ENCODE peak calls at places on chromosomes 11 and 22, in six cellular contexts. One of them, this sample, is unnamed.

GRCh38 chr11:133726576-133726975 is 118.7 kb downstream of the SPATA19 start:
- DNase-seq in GM12878: no peak
- DNase-seq in K562: no peak
- DNase-seq in HepG2: no peak
- DNase-seq in Panc1: no peak
- DNase-seq in HCT116: no peak
- DNase-seq in this sample: no peak

GRCh38 chr11:65611028-65611757 is 2.8 kb downstream of the MAP3K11 start:
- DNase-seq in HepG2: no peak
- DNase-seq in GM12878: no peak
- DNase-seq in HCT116: no peak
- DNase-seq in Panc1: no peak
- DNase-seq in K562: no peak
- DNase-seq in this sample: no peak

GRCh38 chr11:45886816-45887520 is 1.5 kb downstream of the MAPK8IP1 start:
- DNase-seq in HCT116: no peak
- DNase-seq in K562: no peak
- DNase-seq in Panc1: no peak
- DNase-seq in HepG2: no peak
- DNase-seq in GM12878: no peak
- DNase-seq in this sample: no peak

GRCh38 chr11:125451400-125452124 is 44.5 kb downstream of the FEZ1 start:
- DNase-seq in GM12878: no peak
- DNase-seq in HepG2: no peak
- DNase-seq in HCT116: no peak
- DNase-seq in K562: peak
- DNase-seq in Panc1: no peak
- DNase-seq in this sample: peak

GRCh38 chr22:22248878-22249277 is 4.3 kb downstream of the VPREB1 start:
- DNase-seq in GM12878: no peak
- DNase-seq in K562: peak
- DNase-seq in Panc1: no peak
- DNase-seq in HepG2: no peak
- DNase-seq in HCT116: no peak
- DNase-seq in this sample: no peak

GRCh38 chr22:17842386-17842785 is 68.1 kb upstream of the BID start:
- DNase-seq in GM12878: no peak
- DNase-seq in Panc1: no peak
- DNase-seq in K562: no peak
- DNase-seq in HepG2: no peak
- DNase-seq in HCT116: no peak
- DNase-seq in this sample: no peak

GRCh38 chr11:57359896-57360690 is 20.9 kb downstream of the PRG3 start:
- DNase-seq in GM12878: no peak
- DNase-seq in K562: no peak
- DNase-seq in HCT116: no peak
- DNase-seq in Panc1: no peak
- DNase-seq in HepG2: no peak
- DNase-seq in this sample: no peak

GRCh38 chr11:47620836-47621378 is 21.5 kb downstream of the MTCH2 start:
- DNase-seq in K562: no peak
- DNase-seq in HepG2: no peak
- DNase-seq in Panc1: no peak
- DNase-seq in GM12878: no peak
- DNase-seq in HCT116: no peak
- DNase-seq in this sample: no peak

GRCh38 chr22:40401532-40401931 is 31.1 kb downstream of the SGSM3 start:
- DNase-seq in HCT116: no peak
- DNase-seq in GM12878: no peak
- DNase-seq in HepG2: no peak
- DNase-seq in Panc1: no peak
- DNase-seq in K562: no peak
- DNase-seq in this sample: no peak

GRCh38 chr22:20873215-20873614 is 14.4 kb downstream of the SNAP29 start:
- DNase-seq in HCT116: no peak
- DNase-seq in K562: peak
- DNase-seq in Panc1: no peak
- DNase-seq in HepG2: no peak
- DNase-seq in GM12878: no peak
- DNase-seq in this sample: no peak

GRCh38 chr11:12914401-12914912 is 94.7 kb upstream of the RASSF10 start:
- DNase-seq in Panc1: no peak
- DNase-seq in GM12878: no peak
- DNase-seq in K562: peak
- DNase-seq in HepG2: no peak
- DNase-seq in HCT116: no peak
- DNase-seq in this sample: peak

GRCh38 chr11:6116638-6117037 is 9.2 kb downstream of the OR56B4 start:
- DNase-seq in Panc1: no peak
- DNase-seq in K562: no peak
- DNase-seq in HepG2: no peak
- DNase-seq in HCT116: no peak
- DNase-seq in GM12878: no peak
- DNase-seq in this sample: no peak

GRCh38 chr11:109033627-109034340 is 368.9 kb downstream of the DDX10 start:
- DNase-seq in GM12878: no peak
- DNase-seq in K562: no peak
- DNase-seq in HepG2: no peak
- DNase-seq in Panc1: no peak
- DNase-seq in HCT116: no peak
- DNase-seq in this sample: no peak

GRCh38 chr11:68120212-68121066 is 749 bp downstream of the CHKA start:
- DNase-seq in GM12878: peak
- DNase-seq in HCT116: no peak
- DNase-seq in K562: peak
- DNase-seq in Panc1: no peak
- DNase-seq in HepG2: peak
- DNase-seq in this sample: no peak

GRCh38 chr22:30940655-30941362 is 27.8 kb downstream of the MORC2 start:
- DNase-seq in HCT116: no peak
- DNase-seq in K562: no peak
- DNase-seq in Panc1: no peak
- DNase-seq in GM12878: no peak
- DNase-seq in HepG2: no peak
- DNase-seq in this sample: no peak

GRCh38 chr11:15969281-15969680 is 387.1 kb downstream of the SOX6 start:
- DNase-seq in HCT116: no peak
- DNase-seq in GM12878: peak
- DNase-seq in K562: peak
- DNase-seq in HepG2: peak
- DNase-seq in Panc1: peak
- DNase-seq in this sample: no peak

GRCh38 chr11:11027271-11027670 is 169.4 kb upstream of the ZBED5 start:
- DNase-seq in HCT116: no peak
- DNase-seq in Panc1: no peak
- DNase-seq in K562: no peak
- DNase-seq in GM12878: no peak
- DNase-seq in HepG2: no peak
- DNase-seq in this sample: no peak
- TF ChIP-seq SIN3A in HCT116: no peak
- TF ChIP-seq SIN3A in Panc1: no peak
- TF ChIP-seq SIN3A in K562: no peak
- TF ChIP-seq SIN3A in GM12878: no peak
- TF ChIP-seq SIN3A in HepG2: no peak
- TF ChIP-seq SIN3A in this sample: no peak

GRCh38 chr11:70292863-70293262 is 22.4 kb downstream of the PPFIA1 start:
- DNase-seq in GM12878: no peak
- DNase-seq in Panc1: no peak
- DNase-seq in HCT116: no peak
- DNase-seq in HepG2: no peak
- DNase-seq in K562: no peak
- DNase-seq in this sample: no peak
- TF ChIP-seq SIN3A in GM12878: no peak
- TF ChIP-seq SIN3A in Panc1: no peak
- TF ChIP-seq SIN3A in HCT116: no peak
- TF ChIP-seq SIN3A in HepG2: no peak
- TF ChIP-seq SIN3A in K562: no peak
- TF ChIP-seq SIN3A in this sample: no peak

DNA sequence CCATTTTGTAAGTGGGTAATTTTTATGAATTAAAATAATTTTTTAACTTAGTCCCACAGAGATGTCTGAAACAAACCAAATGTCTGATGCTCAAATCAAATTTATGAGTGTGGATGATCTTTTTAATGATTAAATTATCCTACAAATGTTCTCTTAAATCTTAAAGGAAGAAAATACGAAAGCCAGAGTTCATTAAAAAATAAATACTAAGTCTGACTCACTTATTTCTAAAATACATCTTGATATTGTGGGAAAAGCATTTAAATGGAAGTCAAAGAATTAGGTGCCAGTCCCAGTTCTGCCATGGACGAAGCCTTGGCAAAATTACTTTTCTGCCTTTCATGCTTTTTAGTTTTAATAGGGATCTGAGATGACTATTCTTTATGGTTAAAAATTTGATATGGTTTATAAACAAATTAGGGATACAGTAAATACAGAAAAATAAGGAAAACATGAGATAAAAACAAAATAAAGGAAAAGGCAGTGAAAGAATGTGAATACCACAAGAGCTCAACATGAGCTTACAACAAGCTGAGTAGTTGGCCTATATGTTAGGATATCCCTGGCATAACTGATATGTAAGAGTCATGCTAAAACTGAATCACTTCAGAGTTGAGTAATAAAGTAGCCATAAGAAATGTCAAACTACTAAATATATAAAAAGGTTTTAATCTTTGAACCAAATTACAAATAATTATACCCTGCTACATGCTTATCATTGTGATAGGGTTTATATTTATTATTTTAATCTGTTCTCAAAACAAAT is 9.2 kb downstream of the CCDC34 start:
- DNase-seq in GM12878: no peak
- DNase-seq in Panc1: no peak
- DNase-seq in HCT116: no peak
- DNase-seq in HepG2: no peak
- DNase-seq in K562: no peak
- DNase-seq in this sample: no peak
- TF ChIP-seq SIN3A in GM12878: no peak
- TF ChIP-seq SIN3A in Panc1: no peak
- TF ChIP-seq SIN3A in HCT116: no peak
- TF ChIP-seq SIN3A in HepG2: no peak
- TF ChIP-seq SIN3A in K562: no peak
- TF ChIP-seq SIN3A in this sample: no peak

GRCh38 chr22:42699281-42699681 is 21.4 kb downstream of the A4GALT start:
- DNase-seq in Panc1: no peak
- DNase-seq in K562: no peak
- DNase-seq in HCT116: no peak
- DNase-seq in HepG2: no peak
- DNase-seq in GM12878: no peak
- DNase-seq in this sample: no peak
- TF ChIP-seq SIN3A in Panc1: no peak
- TF ChIP-seq SIN3A in K562: no peak
- TF ChIP-seq SIN3A in HCT116: no peak
- TF ChIP-seq SIN3A in HepG2: no peak
- TF ChIP-seq SIN3A in GM12878: no peak
- TF ChIP-seq SIN3A in this sample: no peak

GRCh38 chr11:36375348-36376314 is 79.5 kb downstream of the PRR5L start:
- DNase-seq in HepG2: no peak
- DNase-seq in HCT116: no peak
- DNase-seq in K562: no peak
- DNase-seq in Panc1: no peak
- DNase-seq in GM12878: no peak
- DNase-seq in this sample: no peak
- TF ChIP-seq SIN3A in HepG2: no peak
- TF ChIP-seq SIN3A in HCT116: no peak
- TF ChIP-seq SIN3A in K562: no peak
- TF ChIP-seq SIN3A in Panc1: no peak
- TF ChIP-seq SIN3A in GM12878: no peak
- TF ChIP-seq SIN3A in this sample: peak

GRCh38 chr11:110971110-110971509 is 258.9 kb upstream of the ARHGAP20 start:
- DNase-seq in HepG2: no peak
- DNase-seq in HCT116: no peak
- DNase-seq in Panc1: no peak
- DNase-seq in K562: no peak
- DNase-seq in GM12878: no peak
- DNase-seq in this sample: no peak

GRCh38 chr11:110973401-110973980 is 261.3 kb upstream of the ARHGAP20 start:
- DNase-seq in HepG2: no peak
- DNase-seq in K562: no peak
- DNase-seq in HCT116: no peak
- DNase-seq in GM12878: no peak
- DNase-seq in Panc1: no peak
- DNase-seq in this sample: no peak

GRCh38 chr11:110968348-110969062 is 256.3 kb upstream of the ARHGAP20 start:
- DNase-seq in HCT116: no peak
- DNase-seq in GM12878: no peak
- DNase-seq in Panc1: no peak
- DNase-seq in HepG2: no peak
- DNase-seq in K562: no peak
- DNase-seq in this sample: no peak

GRCh38 chr11:110972640-110973039 is 260.4 kb upstream of the ARHGAP20 start:
- DNase-seq in HepG2: no peak
- DNase-seq in K562: no peak
- DNase-seq in HCT116: no peak
- DNase-seq in Panc1: no peak
- DNase-seq in GM12878: no peak
- DNase-seq in this sample: no peak
- TF ChIP-seq SIN3A in HepG2: no peak
- TF ChIP-seq SIN3A in K562: no peak
- TF ChIP-seq SIN3A in HCT116: no peak
- TF ChIP-seq SIN3A in Panc1: no peak
- TF ChIP-seq SIN3A in GM12878: no peak
- TF ChIP-seq SIN3A in this sample: no peak

GRCh38 chr11:35223429-35223828 is 84.5 kb downstream of the CD44 start:
- DNase-seq in K562: no peak
- DNase-seq in Panc1: no peak
- DNase-seq in GM12878: no peak
- DNase-seq in HCT116: no peak
- DNase-seq in HepG2: no peak
- DNase-seq in this sample: no peak
- TF ChIP-seq SIN3A in K562: no peak
- TF ChIP-seq SIN3A in Panc1: no peak
- TF ChIP-seq SIN3A in GM12878: no peak
- TF ChIP-seq SIN3A in HCT116: no peak
- TF ChIP-seq SIN3A in HepG2: no peak
- TF ChIP-seq SIN3A in this sample: no peak

This sample was measured in H1.